ENCODE peak calls at places on chromosomes 16 and 17, in five cellular contexts. One of them, this sample, is unnamed.

GRCh38 chr17:42920922-42921321 is 20.3 kb downstream of the G6PC1 start:
- DNase-seq in OCI-LY7: peak; percentile 45
- DNase-seq in cardiac muscle cell: peak; percentile 19
- DNase-seq in nephron progenitor cell: no peak
- DNase-seq in right atrium auricular region: no peak
- DNase-seq in this sample: no peak

GRCh38 chr17:62882284-62882683 is 74.2 kb upstream of the MARCHF10 start:
- DNase-seq in cardiac muscle cell: no peak
- DNase-seq in right atrium auricular region: no peak
- DNase-seq in nephron progenitor cell: no peak
- DNase-seq in OCI-LY7: no peak
- DNase-seq in this sample: no peak

GRCh38 chr17:265726-266125 is 84.3 kb upstream of the DOC2B start:
- DNase-seq in OCI-LY7: no peak
- DNase-seq in nephron progenitor cell: no peak
- DNase-seq in cardiac muscle cell: no peak
- DNase-seq in right atrium auricular region: no peak
- DNase-seq in this sample: no peak

GRCh38 chr16:28984619-28985135 is at the start of gene LAT:
- DNase-seq in nephron progenitor cell: no peak
- DNase-seq in right atrium auricular region: no peak
- DNase-seq in cardiac muscle cell: no peak
- DNase-seq in OCI-LY7: peak; percentile 79
- DNase-seq in this sample: no peak

GRCh38 chr16:81940781-81941560 is 70.3 kb downstream of the SDR42E1 start:
- DNase-seq in OCI-LY7: no peak
- DNase-seq in right atrium auricular region: no peak
- DNase-seq in nephron progenitor cell: no peak
- DNase-seq in cardiac muscle cell: peak; percentile 75
- DNase-seq in this sample: no peak

GRCh38 chr17:45086346-45086745 is 25.2 kb downstream of the NMT1 start:
- DNase-seq in nephron progenitor cell: no peak
- DNase-seq in OCI-LY7: no peak
- DNase-seq in right atrium auricular region: no peak
- DNase-seq in cardiac muscle cell: no peak
- DNase-seq in this sample: no peak

GRCh38 chr17:7177210-7177953 is 1.8 kb downstream of the ASGR1 start:
- DNase-seq in right atrium auricular region: peak; percentile 72
- DNase-seq in nephron progenitor cell: peak; percentile 88
- DNase-seq in cardiac muscle cell: peak; percentile 74
- DNase-seq in OCI-LY7: peak; percentile 69
- DNase-seq in this sample: peak; percentile 77

GRCh38 chr17:49880291-49881053 is 32.6 kb upstream of the TAC4 start:
- DNase-seq in OCI-LY7: peak; percentile 58
- DNase-seq in cardiac muscle cell: peak; percentile 75
- DNase-seq in right atrium auricular region: peak; percentile 79
- DNase-seq in nephron progenitor cell: peak; percentile 93
- DNase-seq in this sample: peak; percentile 83

GRCh38 chr17:80575057-80575875 is 30.6 kb downstream of the RPTOR start:
- DNase-seq in cardiac muscle cell: peak; percentile 88
- DNase-seq in right atrium auricular region: peak; percentile 65
- DNase-seq in nephron progenitor cell: peak; percentile 97
- DNase-seq in OCI-LY7: peak; percentile 97
- DNase-seq in this sample: peak; percentile 82

DNA sequence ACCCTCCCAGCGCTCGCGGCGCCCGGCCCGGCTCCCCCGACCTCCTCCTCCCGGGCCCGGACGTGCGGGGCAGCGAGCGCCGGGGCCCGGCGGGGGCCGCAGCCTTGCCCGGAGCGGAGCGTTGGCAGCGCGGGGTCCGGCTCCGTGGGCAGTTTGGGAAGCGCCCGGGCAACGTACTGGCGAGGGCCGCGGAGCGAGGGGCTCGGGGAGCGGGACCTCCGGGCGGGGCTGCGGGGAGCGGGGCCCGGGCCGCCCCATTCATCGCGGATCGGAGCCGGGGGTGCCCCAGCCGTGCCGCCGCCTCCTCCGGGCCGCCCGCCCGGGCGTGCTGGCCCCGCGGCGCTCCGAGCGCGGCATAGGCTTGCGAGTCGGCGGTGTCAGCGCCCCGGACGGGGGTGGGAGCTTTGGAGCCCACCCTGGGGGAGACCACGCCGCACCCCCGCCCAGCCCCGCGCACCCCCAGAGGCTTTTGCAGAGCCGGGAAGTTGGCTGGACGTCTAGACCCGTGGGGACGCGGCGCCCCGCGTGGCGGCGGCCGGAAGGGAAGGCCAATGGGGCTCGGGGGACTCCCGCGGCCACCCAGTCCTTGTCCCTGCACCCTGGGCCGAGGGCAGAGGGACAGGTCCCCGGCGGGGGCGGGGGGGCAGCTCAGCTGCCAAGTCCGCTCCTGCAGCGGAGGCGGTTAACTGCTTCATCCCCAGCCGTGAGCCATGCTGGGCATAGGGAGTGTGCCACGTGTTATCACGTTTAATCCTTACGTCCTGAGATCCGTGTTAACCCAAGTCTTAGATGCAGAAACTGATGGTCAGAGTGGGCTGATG is 852 bp downstream of the ZNF469 start:
- DNase-seq in nephron progenitor cell: peak; percentile 60
- DNase-seq in cardiac muscle cell: peak; percentile 53
- DNase-seq in OCI-LY7: no peak
- DNase-seq in right atrium auricular region: no peak
- DNase-seq in this sample: no peak
- TF ChIP-seq CTCF in nephron progenitor cell: peak; percentile 41
- TF ChIP-seq CTCF in cardiac muscle cell: peak; percentile 68
- TF ChIP-seq CTCF in OCI-LY7: no peak
- TF ChIP-seq CTCF in right atrium auricular region: peak; percentile 31
- TF ChIP-seq CTCF in this sample: peak; percentile 17

DNA sequence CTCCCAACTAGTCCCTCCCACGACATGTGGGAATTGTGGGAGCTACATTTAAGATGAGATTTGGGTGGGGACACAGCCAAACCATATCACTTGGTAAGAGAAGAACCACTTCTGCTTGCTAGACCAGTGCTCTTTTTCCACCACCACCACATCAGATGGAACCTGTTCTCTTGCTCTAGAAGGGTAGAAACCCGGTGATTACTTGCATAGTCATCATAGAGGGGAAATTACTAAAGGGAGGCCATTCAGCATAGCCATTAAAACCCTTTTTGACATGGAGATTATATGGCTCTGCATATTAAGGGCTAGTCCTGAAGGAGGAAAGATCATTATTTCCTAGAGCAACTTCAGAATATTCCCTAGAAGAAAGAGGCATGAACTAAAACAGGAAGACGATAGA is 1188.0 kb downstream of the CDH11 start:
- DNase-seq in cardiac muscle cell: no peak
- DNase-seq in nephron progenitor cell: no peak
- DNase-seq in right atrium auricular region: no peak
- DNase-seq in OCI-LY7: no peak
- DNase-seq in this sample: no peak
- TF ChIP-seq CTCF in cardiac muscle cell: no peak
- TF ChIP-seq CTCF in nephron progenitor cell: no peak
- TF ChIP-seq CTCF in right atrium auricular region: no peak
- TF ChIP-seq CTCF in OCI-LY7: no peak
- TF ChIP-seq CTCF in this sample: no peak

GRCh38 chr17:8729421-8729820 is 15.2 kb downstream of the CCDC42 start:
- DNase-seq in right atrium auricular region: no peak
- DNase-seq in cardiac muscle cell: no peak
- DNase-seq in nephron progenitor cell: no peak
- DNase-seq in OCI-LY7: no peak
- DNase-seq in this sample: no peak
- TF ChIP-seq CTCF in right atrium auricular region: no peak
- TF ChIP-seq CTCF in cardiac muscle cell: no peak
- TF ChIP-seq CTCF in nephron progenitor cell: no peak
- TF ChIP-seq CTCF in OCI-LY7: no peak
- TF ChIP-seq CTCF in this sample: no peak

GRCh38 chr16:27476240-27476639 is 73.5 kb downstream of the GTF3C1 start:
- DNase-seq in cardiac muscle cell: no peak
- DNase-seq in nephron progenitor cell: no peak
- DNase-seq in OCI-LY7: no peak
- DNase-seq in right atrium auricular region: no peak
- DNase-seq in this sample: no peak
- TF ChIP-seq CTCF in cardiac muscle cell: no peak
- TF ChIP-seq CTCF in nephron progenitor cell: no peak
- TF ChIP-seq CTCF in OCI-LY7: no peak
- TF ChIP-seq CTCF in right atrium auricular region: no peak
- TF ChIP-seq CTCF in this sample: no peak

GRCh38 chr17:75048396-75048933 is 1.4 kb downstream of the KCTD2 start:
- DNase-seq in right atrium auricular region: no peak
- DNase-seq in nephron progenitor cell: no peak
- DNase-seq in cardiac muscle cell: peak; percentile 75
- DNase-seq in OCI-LY7: no peak
- DNase-seq in this sample: no peak
- TF ChIP-seq CTCF in right atrium auricular region: no peak
- TF ChIP-seq CTCF in nephron progenitor cell: no peak
- TF ChIP-seq CTCF in cardiac muscle cell: no peak
- TF ChIP-seq CTCF in OCI-LY7: no peak
- TF ChIP-seq CTCF in this sample: no peak

GRCh38 chr17:4901648-4902344 is 1.1 kb downstream of the CHRNE start:
- DNase-seq in right atrium auricular region: no peak
- DNase-seq in OCI-LY7: no peak
- DNase-seq in cardiac muscle cell: no peak
- DNase-seq in nephron progenitor cell: no peak
- DNase-seq in this sample: no peak

GRCh38 chr17:4902540-4902939 is 358 bp downstream of the CHRNE start:
- DNase-seq in OCI-LY7: no peak
- DNase-seq in cardiac muscle cell: no peak
- DNase-seq in nephron progenitor cell: no peak
- DNase-seq in right atrium auricular region: no peak
- DNase-seq in this sample: no peak

GRCh38 chr17:4900231-4901107 is 1.1 kb downstream of the C17orf107 start:
- DNase-seq in cardiac muscle cell: no peak
- DNase-seq in OCI-LY7: peak; percentile 14
- DNase-seq in right atrium auricular region: no peak
- DNase-seq in nephron progenitor cell: no peak
- DNase-seq in this sample: no peak

GRCh38 chr17:4901108-4901647 is 1.7 kb downstream of the CHRNE start:
- DNase-seq in nephron progenitor cell: no peak
- DNase-seq in OCI-LY7: no peak
- DNase-seq in cardiac muscle cell: no peak
- DNase-seq in right atrium auricular region: no peak
- DNase-seq in this sample: no peak

DNA sequence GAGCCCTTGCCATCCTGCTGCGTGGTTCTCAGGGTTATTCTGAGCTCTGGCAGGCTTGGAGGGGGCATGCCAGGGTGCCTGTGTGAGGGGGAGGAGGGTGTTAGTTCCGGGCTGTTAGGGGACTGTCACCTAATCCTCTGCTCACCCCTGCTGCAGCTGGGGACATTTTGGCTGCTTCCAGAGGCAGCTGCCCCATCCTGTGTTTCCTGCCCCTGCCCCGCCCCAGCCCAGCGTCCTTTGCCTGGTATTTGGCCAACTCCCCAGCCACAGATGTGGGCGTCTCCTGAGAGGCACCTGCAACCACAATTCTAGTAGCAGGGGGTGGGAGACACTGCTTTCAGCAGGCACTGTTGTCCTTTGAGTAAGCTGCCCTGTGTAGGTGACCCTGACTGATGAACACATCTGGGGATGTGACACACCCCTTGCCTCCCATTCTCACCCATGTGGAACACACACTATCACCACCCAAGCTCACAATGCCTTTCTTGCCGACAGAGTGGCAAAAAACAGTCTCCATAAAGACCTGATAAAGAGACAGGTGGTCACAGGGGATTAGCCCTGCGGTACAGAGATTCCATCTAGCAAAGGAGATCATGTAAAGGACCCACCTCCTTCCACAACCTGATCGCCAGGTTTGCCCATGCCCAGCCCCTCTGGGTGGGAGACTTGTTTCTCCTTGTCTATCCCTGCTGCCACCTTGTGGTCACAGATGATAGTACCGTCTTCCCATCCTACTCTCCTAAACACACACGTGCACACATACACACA is at the start of gene CHRNE:
- DNase-seq in right atrium auricular region: peak; percentile 86
- DNase-seq in OCI-LY7: peak; percentile 85
- DNase-seq in cardiac muscle cell: peak; percentile 84
- DNase-seq in nephron progenitor cell: peak; percentile 80
- DNase-seq in this sample: peak; percentile 87
- TF ChIP-seq CTCF in right atrium auricular region: peak; percentile 56
- TF ChIP-seq CTCF in OCI-LY7: peak; percentile 83
- TF ChIP-seq CTCF in cardiac muscle cell: peak; percentile 72
- TF ChIP-seq CTCF in nephron progenitor cell: peak; percentile 75
- TF ChIP-seq CTCF in this sample: peak; percentile 57

DNA sequence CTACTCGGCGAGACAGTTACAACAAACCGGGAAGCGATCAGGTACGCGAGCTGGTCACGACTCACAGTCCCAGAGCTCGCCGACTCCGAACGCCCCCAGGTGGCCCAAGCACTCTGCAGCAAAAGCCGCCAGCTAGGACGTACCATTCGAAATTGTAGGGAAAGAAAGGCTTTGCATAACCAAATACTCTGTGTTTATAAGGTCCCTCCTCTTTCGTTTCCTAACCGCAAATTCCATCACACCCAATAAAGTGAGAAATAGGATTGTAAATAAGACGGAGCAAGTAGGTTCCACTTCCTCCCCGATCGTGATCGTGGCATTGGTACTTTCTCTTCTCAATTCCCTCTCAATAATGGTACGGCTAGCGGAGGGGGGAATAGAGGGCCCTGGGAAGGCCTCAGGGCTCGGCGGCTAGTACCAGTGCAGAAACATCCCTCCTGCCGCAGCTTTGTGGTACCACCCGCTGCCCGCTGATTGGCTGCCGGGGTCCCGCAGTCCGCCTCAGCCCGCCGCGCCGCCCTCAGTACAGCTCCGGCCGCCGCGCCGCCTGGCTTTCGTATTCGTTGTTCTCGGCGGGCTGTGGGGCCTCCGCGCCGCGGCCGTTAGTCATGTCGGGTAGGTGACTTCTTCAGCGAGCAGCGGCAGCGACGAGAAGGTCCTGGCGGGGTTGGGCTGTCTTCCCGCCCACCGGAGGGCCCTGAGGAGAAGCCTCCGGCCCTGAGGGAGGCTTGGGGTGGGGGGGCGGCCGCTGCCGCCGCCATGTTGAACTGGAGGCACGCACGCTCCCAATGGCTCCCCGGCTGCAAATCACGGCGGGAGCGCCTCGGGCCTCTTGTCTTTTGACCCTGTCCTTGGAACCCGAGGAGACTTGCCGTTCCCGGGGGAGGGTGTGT is at the start of gene TAF15:
- DNase-seq in cardiac muscle cell: peak; percentile 99
- DNase-seq in OCI-LY7: peak; percentile 98
- DNase-seq in nephron progenitor cell: peak; percentile 95
- DNase-seq in right atrium auricular region: peak; percentile 95
- DNase-seq in this sample: peak; percentile 96
- TF ChIP-seq CTCF in cardiac muscle cell: peak; percentile 88
- TF ChIP-seq CTCF in OCI-LY7: peak; percentile 91
- TF ChIP-seq CTCF in nephron progenitor cell: peak; percentile 62
- TF ChIP-seq CTCF in right atrium auricular region: peak; percentile 67
- TF ChIP-seq CTCF in this sample: peak; percentile 73

GRCh38 chr16:69395859-69396186 is 10.0 kb upstream of the TERF2 start:
- DNase-seq in nephron progenitor cell: no peak
- DNase-seq in OCI-LY7: no peak
- DNase-seq in cardiac muscle cell: no peak
- DNase-seq in right atrium auricular region: no peak
- DNase-seq in this sample: no peak
- TF ChIP-seq CTCF in nephron progenitor cell: no peak
- TF ChIP-seq CTCF in OCI-LY7: no peak
- TF ChIP-seq CTCF in cardiac muscle cell: no peak
- TF ChIP-seq CTCF in right atrium auricular region: no peak
- TF ChIP-seq CTCF in this sample: no peak

GRCh38 chr16:684067-684794 is at the start of gene JMJD8:
- DNase-seq in cardiac muscle cell: peak; percentile 97
- DNase-seq in nephron progenitor cell: peak; percentile 97
- DNase-seq in OCI-LY7: peak; percentile 97
- DNase-seq in right atrium auricular region: peak; percentile 96
- DNase-seq in this sample: peak; percentile 98
- TF ChIP-seq CTCF in cardiac muscle cell: no peak
- TF ChIP-seq CTCF in nephron progenitor cell: no peak
- TF ChIP-seq CTCF in OCI-LY7: no peak
- TF ChIP-seq CTCF in right atrium auricular region: no peak
- TF ChIP-seq CTCF in this sample: no peak

This sample was measured in thyroid gland.